ENCODE peak calls at places on chromosomes 13 and 19, in seven cellular contexts. R is AG08395; L is SW 1271; Z is HEK293T; D is Calu3; J is activated CD8-positive, alpha-beta memory T cell treated with anti-CD3 and anti-CD28 coated beads for 4 hours; H is hypothalamus. K is an unnamed sample.

GRCh38 chr19:48543121-48543710 is 8.8 kb upstream of the SULT2B1 start:
- DNase-seq in R (peak; percentile 54), L (peak; percentile 42), Z (no peak), D (peak; percentile 92), J (no peak), H (no peak), K (no peak)

GRCh38 chr13:100203696-100204367 is 114.9 kb downstream of the PCCA start:
- DNase-seq in R (peak; percentile 64), L (peak; percentile 61), Z (no peak), D (no peak), J (no peak), H (no peak), K (no peak)

GRCh38 chr19:4482721-4483120 is 10.6 kb downstream of the HDGFL2 start:
- DNase-seq in R (no peak), L (no peak), Z (no peak), D (no peak), J (no peak), H (no peak), K (no peak)

GRCh38 chr13:26219726-26220125 is 2.4 kb downstream of the RNF6 start:
- DNase-seq in R (peak; percentile 33), L (no peak), Z (no peak), D (no peak), J (no peak), H (no peak), K (no peak)

GRCh38 chr19:5955638-5955935 is 22.4 kb downstream of the RANBP3 start:
- DNase-seq in R (peak; percentile 38), L (no peak), Z (no peak), D (no peak), J (no peak), H (no peak), K (no peak)

GRCh38 chr19:45283443-45284033 is 32.5 kb downstream of the MARK4 start:
- DNase-seq in R (no peak), L (no peak), Z (no peak), D (no peak), J (no peak), H (no peak), K (no peak)

GRCh38 chr19:28498404-28498976 is 714.5 kb downstream of the UQCRFS1 start:
- DNase-seq in R (no peak), L (no peak), Z (no peak), D (no peak), J (no peak), H (no peak), K (no peak)

GRCh38 chr13:37602743-37603381 is 4.3 kb upstream of the POSTN start:
- DNase-seq in R (peak; percentile 42), L (peak; percentile 19), Z (no peak), D (no peak), J (no peak), H (no peak), K (no peak)

GRCh38 chr19:15549581-15549980 is 41.3 kb downstream of the CYP4F22 start:
- DNase-seq in R (no peak), L (no peak), Z (no peak), D (no peak), J (no peak), H (no peak), K (no peak)

GRCh38 chr13:89457977-89458376 is 1786.8 kb downstream of the SLITRK5 start:
- DNase-seq in R (peak; percentile 52), L (peak; percentile 71), Z (no peak), D (no peak), J (no peak), H (no peak), K (no peak)

GRCh38 chr13:29849071-29849541 is 1.3 kb downstream of the UBL3 start:
- DNase-seq in R (peak; percentile 12), L (peak; percentile 22), Z (no peak), D (no peak), J (no peak), H (no peak), K (peak; percentile 23)

GRCh38 chr13:31930490-31930889 is 101.1 kb upstream of the FRY start:
- DNase-seq in R (no peak), L (no peak), Z (no peak), D (no peak), J (no peak), H (no peak), K (no peak)

GRCh38 chr13:51286135-51287002 is 53.1 kb upstream of the SERPINE3 start:
- DNase-seq in R (peak; percentile 77), L (peak; percentile 44), Z (peak; percentile 79), D (peak; percentile 72), J (peak; percentile 44), H (peak; percentile 61), K (peak; percentile 50)

GRCh38 chr13:95660981-95661581 is 15.9 kb upstream of the DNAJC3 start:
- DNase-seq in R (peak; percentile 47), L (peak; percentile 51), Z (peak; percentile 25), D (peak; percentile 8), J (no peak), H (no peak), K (no peak)

GRCh38 chr13:45121421-45121820 is 1.1 kb downstream of the GTF2F2 start:
- DNase-seq in R (peak; percentile 28), L (peak; percentile 13), Z (peak; percentile 23), D (no peak), J (no peak), H (no peak), K (no peak)

GRCh38 chr13:70668293-70668692 is 560.0 kb upstream of the KLHL1 start:
- DNase-seq in R (no peak), L (no peak), Z (no peak), D (peak; percentile 14), J (no peak), H (no peak), K (no peak)

GRCh38 chr13:105311094-105311493 is 1224.4 kb downstream of the EFNB2 start:
- DNase-seq in R (no peak), L (no peak), Z (no peak), D (no peak), J (no peak), H (no peak), K (no peak)

GRCh38 chr13:97211357-97211756 is 10.8 kb upstream of the MBNL2 start:
- DNase-seq in R (no peak), L (no peak), Z (no peak), D (no peak), J (no peak), H (no peak), K (no peak)

GRCh38 chr19:2428027-2428690 is 773 bp upstream of the TIMM13 start:
- DNase-seq in R (peak; percentile 21), L (no peak), Z (no peak), D (no peak), J (no peak), H (no peak), K (no peak)

GRCh38 chr13:49597043-49597669 is 11.8 kb upstream of the RCBTB1 start:
- DNase-seq in R (no peak), L (no peak), Z (no peak), D (no peak), J (no peak), H (no peak), K (no peak)

GRCh38 chr19:4389511-4390016 is 10.8 kb downstream of the SH3GL1 start:
- DNase-seq in R (no peak), L (no peak), Z (no peak), D (no peak), J (no peak), H (no peak), K (no peak)

K was measured in central memory CD8-positive, alpha-beta T cell.